ENCODE peak calls at places on chromosomes 13 and 19, in four cellular contexts. P is stomach, K is NCI-H345, O is caudate nucleus. T is an unnamed sample.

GRCh38 chr13:29934531-29935308 is 84.3 kb upstream of the UBL3 start:
- DNase-seq in P (no peak), K (peak), O (no peak), T (no peak)

GRCh38 chr19:4101496-4101770 is 22.5 kb downstream of the MAP2K2 start:
- DNase-seq in P (no peak), K (no peak), O (no peak), T (no peak)

GRCh38 chr19:49490287-49491029 is 3.0 kb downstream of the RPL13A start:
- DNase-seq in P (no peak), K (no peak), O (no peak), T (no peak)

GRCh38 chr19:36420961-36421748 is 2.7 kb upstream of the ZFP82 start:
- DNase-seq in P (no peak), K (no peak), O (no peak), T (no peak)

GRCh38 chr19:12779162-12779993 is 4.0 kb upstream of the HOOK2 start:
- DNase-seq in P (no peak), K (no peak), O (no peak), T (no peak)

GRCh38 chr19:7535035-7535992 is at the start of gene PNPLA6:
- DNase-seq in P (peak), K (peak), O (peak), T (peak)

GRCh38 chr19:959935-960502 is 24.1 kb upstream of the WDR18 start:
- DNase-seq in P (no peak), K (no peak), O (no peak), T (no peak)

GRCh38 chr13:44219808-44220544 is 153.6 kb upstream of the SERP2 start:
- DNase-seq in P (no peak), K (no peak), O (no peak), T (no peak)

GRCh38 chr13:110872034-110872767 is 42.7 kb downstream of the ANKRD10 start:
- DNase-seq in P (no peak), K (no peak), O (no peak), T (no peak)

GRCh38 chr19:41699231-41699967 is 9.0 kb upstream of the CEACAM5 start:
- DNase-seq in P (peak), K (no peak), O (no peak), T (no peak)

GRCh38 chr19:16319466-16319865 is 5.2 kb upstream of the KLF2 start:
- DNase-seq in P (no peak), K (no peak), O (no peak), T (no peak)

GRCh38 chr13:52849727-52850395 is 1.4 kb upstream of the PCDH8 start:
- DNase-seq in P (no peak), K (no peak), O (no peak), T (no peak)

GRCh38 chr19:1064661-1065605 is 2.0 kb upstream of the ARHGAP45 start:
- DNase-seq in P (peak), K (peak), O (no peak), T (peak)

GRCh38 chr13:48542581-48543341 is 9.9 kb upstream of the RCBTB2 start:
- DNase-seq in P (peak), K (peak), O (no peak), T (no peak)

GRCh38 chr13:78228940-78229339 is 310.3 kb upstream of the EDNRB start:
- DNase-seq in P (no peak), K (no peak), O (no peak), T (no peak)

GRCh38 chr13:84455143-84455905 is 573.0 kb upstream of the SLITRK1 start:
- DNase-seq in P (no peak), K (no peak), O (no peak), T (no peak)

GRCh38 chr19:39144487-39145071 is 19.0 kb downstream of the PAK4 start:
- DNase-seq in P (no peak), K (no peak), O (no peak), T (no peak)

GRCh38 chr13:27280841-27281240 is 10.2 kb downstream of the RASL11A start:
- DNase-seq in P (no peak), K (no peak), O (no peak), T (no peak)

GRCh38 chr13:50081106-50081898 is 66.1 kb downstream of the KCNRG start:
- DNase-seq in P (peak), K (peak), O (peak), T (peak)

GRCh38 chr19:11787536-11787935 is 10.8 kb upstream of the ZNF491 start:
- DNase-seq in P (no peak), K (no peak), O (no peak), T (no peak)

GRCh38 chr13:99987180-99988047 is 5.8 kb downstream of the ZIC2 start:
- DNase-seq in P (no peak), K (peak), O (no peak), T (no peak)

GRCh38 chr13:30355405-30355741 is 48.0 kb upstream of the KATNAL1 start:
- DNase-seq in P (peak), K (no peak), O (no peak), T (no peak)

GRCh38 chr19:54653181-54653809 is 9.5 kb upstream of the LILRB4 start:
- DNase-seq in P (no peak), K (no peak), O (no peak), T (no peak)

GRCh38 chr13:24502567-24503375 is 9.8 kb downstream of the PARP4 start:
- DNase-seq in P (peak), K (peak), O (no peak), T (no peak)

GRCh38 chr19:10286803-10287737 is at the start of gene ICAM4:
- DNase-seq in P (peak), K (no peak), O (no peak), T (no peak)

GRCh38 chr19:1449467-1450442 is at the start of gene APC2:
- DNase-seq in P (no peak), K (peak), O (peak), T (peak)

GRCh38 chr13:90997951-90998350 is 349.5 kb upstream of the MIR17HG start:
- DNase-seq in P (no peak), K (no peak), O (no peak), T (no peak)

GRCh38 chr19:56837892-56838679 is 2.4 kb downstream of the PEG3 start:
- DNase-seq in P (no peak), K (no peak), O (peak), T (peak)

GRCh38 chr19:48796468-48797083 is 14.3 kb downstream of the BCAT2 start:
- DNase-seq in P (no peak), K (no peak), O (no peak), T (no peak)

GRCh38 chr19:48629599-48630288 is 7.4 kb downstream of the DBP start:
- DNase-seq in P (peak), K (no peak), O (no peak), T (no peak)

GRCh38 chr13:37648604-37649003 is 50.0 kb upstream of the POSTN start:
- DNase-seq in P (no peak), K (no peak), O (no peak), T (no peak)

GRCh38 chr13:58043971-58044370 is 412.4 kb downstream of the PCDH17 start:
- DNase-seq in P (no peak), K (no peak), O (no peak), T (no peak)

GRCh38 chr13:74683411-74683810 is 549.2 kb upstream of the KLF12 start:
- DNase-seq in P (no peak), K (no peak), O (no peak), T (no peak)

T was measured in frontal cortex.